ENCODE peak calls at places on chromosomes 16 and 17, in five cellular contexts. One of them, this sample, is unnamed.

GRCh38 chr16:12728471-12728870 is 75.2 kb downstream of the CPPED1 start:
- DNase-seq in nucleus accumbens: no peak
- DNase-seq in naive B cell: no peak
- DNase-seq in adrenal gland: no peak
- DNase-seq in HFF-Myc: no peak
- DNase-seq in this sample: no peak

GRCh38 chr17:74520790-74521480 is 10.3 kb downstream of the CD300LB start:
- DNase-seq in nucleus accumbens: no peak
- DNase-seq in naive B cell: no peak
- DNase-seq in adrenal gland: peak
- DNase-seq in HFF-Myc: no peak
- DNase-seq in this sample: no peak

GRCh38 chr17:66578781-66579489 is 256.0 kb upstream of the CACNG5 start:
- DNase-seq in nucleus accumbens: no peak
- DNase-seq in naive B cell: no peak
- DNase-seq in adrenal gland: no peak
- DNase-seq in HFF-Myc: no peak
- DNase-seq in this sample: no peak

GRCh38 chr16:3207086-3207953 is 19.3 kb downstream of the OR1F1 start:
- DNase-seq in nucleus accumbens: no peak
- DNase-seq in naive B cell: no peak
- DNase-seq in adrenal gland: no peak
- DNase-seq in HFF-Myc: no peak
- DNase-seq in this sample: no peak

GRCh38 chr17:77306790-77307478 is 166.2 kb downstream of the SEC14L1 start:
- DNase-seq in nucleus accumbens: no peak
- DNase-seq in naive B cell: no peak
- DNase-seq in adrenal gland: no peak
- DNase-seq in HFF-Myc: no peak
- DNase-seq in this sample: no peak

GRCh38 chr16:89473791-89474414 is 16.5 kb downstream of the ANKRD11 start:
- DNase-seq in nucleus accumbens: no peak
- DNase-seq in naive B cell: no peak
- DNase-seq in adrenal gland: peak
- DNase-seq in HFF-Myc: no peak
- DNase-seq in this sample: no peak

GRCh38 chr17:66713533-66714042 is 121.3 kb upstream of the CACNG5 start:
- DNase-seq in nucleus accumbens: no peak
- DNase-seq in naive B cell: no peak
- DNase-seq in adrenal gland: no peak
- DNase-seq in HFF-Myc: no peak
- DNase-seq in this sample: no peak

GRCh38 chr17:17098426-17099035 is 56.3 kb downstream of the MPRIP start:
- DNase-seq in nucleus accumbens: no peak
- DNase-seq in naive B cell: no peak
- DNase-seq in adrenal gland: no peak
- DNase-seq in HFF-Myc: no peak
- DNase-seq in this sample: no peak

GRCh38 chr16:84933774-84934571 is 77.4 kb downstream of the ZDHHC7 start:
- DNase-seq in nucleus accumbens: no peak
- DNase-seq in naive B cell: no peak
- DNase-seq in adrenal gland: peak
- DNase-seq in HFF-Myc: no peak
- DNase-seq in this sample: peak

GRCh38 chr16:71746442-71747046 is 22.0 kb upstream of the PHLPP2 start:
- DNase-seq in nucleus accumbens: no peak
- DNase-seq in naive B cell: peak
- DNase-seq in adrenal gland: peak
- DNase-seq in HFF-Myc: no peak
- DNase-seq in this sample: peak

GRCh38 chr17:4635823-4636375 is 5.6 kb downstream of the ALOX15 start:
- DNase-seq in nucleus accumbens: no peak
- DNase-seq in naive B cell: peak
- DNase-seq in adrenal gland: no peak
- DNase-seq in HFF-Myc: no peak
- DNase-seq in this sample: peak

GRCh38 chr16:69040144-69040909 is 65.1 kb upstream of the HAS3 start:
- DNase-seq in nucleus accumbens: no peak
- DNase-seq in naive B cell: no peak
- DNase-seq in adrenal gland: no peak
- DNase-seq in HFF-Myc: no peak
- DNase-seq in this sample: no peak

GRCh38 chr17:22233382-22233781 is 541.1 kb downstream of the KCNJ18 start:
- DNase-seq in nucleus accumbens: no peak
- DNase-seq in naive B cell: no peak
- DNase-seq in adrenal gland: no peak
- DNase-seq in HFF-Myc: no peak
- DNase-seq in this sample: no peak

GRCh38 chr17:27433521-27433920 is 22.7 kb upstream of the KSR1 start:
- DNase-seq in nucleus accumbens: no peak
- DNase-seq in naive B cell: no peak
- DNase-seq in adrenal gland: no peak
- DNase-seq in HFF-Myc: no peak
- DNase-seq in this sample: no peak

GRCh38 chr17:66777689-66778225 is 57.2 kb upstream of the CACNG5 start:
- DNase-seq in nucleus accumbens: no peak
- DNase-seq in naive B cell: no peak
- DNase-seq in adrenal gland: no peak
- DNase-seq in HFF-Myc: peak
- DNase-seq in this sample: peak

GRCh38 chr17:76000016-76000754 is 470 bp upstream of the CDK3 start:
- DNase-seq in nucleus accumbens: no peak
- DNase-seq in naive B cell: peak
- DNase-seq in adrenal gland: peak
- DNase-seq in HFF-Myc: no peak
- DNase-seq in this sample: no peak

GRCh38 chr17:69451416-69452394 is 37.2 kb downstream of the MAP2K6 start:
- DNase-seq in nucleus accumbens: no peak
- DNase-seq in naive B cell: no peak
- DNase-seq in adrenal gland: no peak
- DNase-seq in HFF-Myc: no peak
- DNase-seq in this sample: no peak

GRCh38 chr16:1535391-1536291 is 2.2 kb downstream of the TMEM204 start:
- DNase-seq in nucleus accumbens: no peak
- DNase-seq in naive B cell: no peak
- DNase-seq in adrenal gland: no peak
- DNase-seq in HFF-Myc: no peak
- DNase-seq in this sample: no peak

GRCh38 chr17:57634713-57635465 is 110.2 kb downstream of the CCDC182 start:
- DNase-seq in nucleus accumbens: no peak
- DNase-seq in naive B cell: no peak
- DNase-seq in adrenal gland: no peak
- DNase-seq in HFF-Myc: no peak
- DNase-seq in this sample: no peak

GRCh38 chr17:82244413-82245140 is 15.7 kb downstream of the SLC16A3 start:
- DNase-seq in nucleus accumbens: no peak
- DNase-seq in naive B cell: no peak
- DNase-seq in adrenal gland: no peak
- DNase-seq in HFF-Myc: no peak
- DNase-seq in this sample: no peak

GRCh38 chr16:73031155-73031866 is 16.6 kb downstream of the ZFHX3 start:
- DNase-seq in nucleus accumbens: no peak
- DNase-seq in naive B cell: no peak
- DNase-seq in adrenal gland: no peak
- DNase-seq in HFF-Myc: no peak
- DNase-seq in this sample: no peak

GRCh38 chr17:63914471-63914870 is 3.4 kb upstream of the CSHL1 start:
- DNase-seq in nucleus accumbens: no peak
- DNase-seq in naive B cell: no peak
- DNase-seq in adrenal gland: no peak
- DNase-seq in HFF-Myc: no peak
- DNase-seq in this sample: no peak

GRCh38 chr17:15029469-15029868 is 235.7 kb downstream of the PMP22 start:
- DNase-seq in nucleus accumbens: no peak
- DNase-seq in naive B cell: no peak
- DNase-seq in adrenal gland: no peak
- DNase-seq in HFF-Myc: no peak
- DNase-seq in this sample: no peak

GRCh38 chr17:17570798-17571716 is 20.5 kb downstream of the PEMT start:
- DNase-seq in nucleus accumbens: no peak
- DNase-seq in naive B cell: no peak
- DNase-seq in adrenal gland: no peak
- DNase-seq in HFF-Myc: no peak
- DNase-seq in this sample: no peak

GRCh38 chr17:7476474-7476873 is 3.0 kb downstream of the ZBTB4 start:
- DNase-seq in nucleus accumbens: no peak
- DNase-seq in naive B cell: no peak
- DNase-seq in adrenal gland: peak
- DNase-seq in HFF-Myc: no peak
- DNase-seq in this sample: no peak

GRCh38 chr16:88616736-88617135 is 21.6 kb upstream of the IL17C start:
- DNase-seq in nucleus accumbens: no peak
- DNase-seq in naive B cell: no peak
- DNase-seq in adrenal gland: no peak
- DNase-seq in HFF-Myc: no peak
- DNase-seq in this sample: no peak

GRCh38 chr17:7972131-7972785 is 30.2 kb upstream of the GUCY2D start:
- DNase-seq in nucleus accumbens: no peak
- DNase-seq in naive B cell: no peak
- DNase-seq in adrenal gland: no peak
- DNase-seq in HFF-Myc: no peak
- DNase-seq in this sample: no peak

GRCh38 chr16:80403871-80404270 is 136.9 kb upstream of the DYNLRB2 start:
- DNase-seq in nucleus accumbens: no peak
- DNase-seq in naive B cell: no peak
- DNase-seq in adrenal gland: no peak
- DNase-seq in HFF-Myc: no peak
- DNase-seq in this sample: peak

GRCh38 chr17:37131670-37132620 is 183.2 kb downstream of the AATF start:
- DNase-seq in nucleus accumbens: no peak
- DNase-seq in naive B cell: no peak
- DNase-seq in adrenal gland: no peak
- DNase-seq in HFF-Myc: no peak
- DNase-seq in this sample: no peak

GRCh38 chr17:5419959-5420653 is at the start of gene RPAIN:
- DNase-seq in nucleus accumbens: peak
- DNase-seq in naive B cell: no peak
- DNase-seq in adrenal gland: peak
- DNase-seq in HFF-Myc: no peak
- DNase-seq in this sample: no peak

GRCh38 chr17:48194097-48194550 is 86.6 kb downstream of the SNX11 start:
- DNase-seq in nucleus accumbens: no peak
- DNase-seq in naive B cell: no peak
- DNase-seq in adrenal gland: no peak
- DNase-seq in HFF-Myc: no peak
- DNase-seq in this sample: no peak

GRCh38 chr17:40035162-40035559 is 19.0 kb downstream of the MED24 start:
- DNase-seq in nucleus accumbens: no peak
- DNase-seq in naive B cell: no peak
- DNase-seq in adrenal gland: peak
- DNase-seq in HFF-Myc: no peak
- DNase-seq in this sample: no peak

GRCh38 chr17:80367510-80367909 is 47.5 kb upstream of the ENDOV start:
- DNase-seq in nucleus accumbens: no peak
- DNase-seq in naive B cell: no peak
- DNase-seq in adrenal gland: no peak
- DNase-seq in HFF-Myc: no peak
- DNase-seq in this sample: no peak

GRCh38 chr17:36869856-36870617 is 67.2 kb upstream of the LHX1 start:
- DNase-seq in nucleus accumbens: no peak
- DNase-seq in naive B cell: no peak
- DNase-seq in adrenal gland: peak
- DNase-seq in HFF-Myc: no peak
- DNase-seq in this sample: no peak

This sample was measured in globus pallidus.